ENCODE peak calls at places on chromosomes 16 and 17, in nine cellular contexts. D, N, P, Z, G, O, U, C and H are unnamed samples.

GRCh38 chr16:88378401-88378800 is 4.4 kb upstream of the ZNF469 start:
- DNase-seq in P (no peak), N (no peak), U (no peak), G (no peak), O (no peak), Z (no peak), C (no peak), D (no peak), H (no peak)

GRCh38 chr17:64384253-64385186 is 6.1 kb downstream of the PECAM1 start:
- DNase-seq in D (no peak), O (peak; percentile 59), N (no peak), Z (no peak), G (no peak), P (peak; percentile 32), U (no peak), C (no peak), H (no peak)

GRCh38 chr16:67311607-67312449 is 14.7 kb downstream of the KCTD19 start:
- DNase-seq in C (no peak), P (peak; percentile 92), G (no peak), Z (no peak), N (peak; percentile 100), O (no peak), D (peak; percentile 93), U (peak; percentile 98), H (peak; percentile 97)

GRCh38 chr17:20059728-20060188 is 50.6 kb downstream of the SPECC1 start:
- DNase-seq in G (no peak), C (no peak), P (no peak), U (no peak), D (peak; percentile 64), N (no peak), O (no peak), Z (no peak), H (no peak)

GRCh38 chr17:3995067-3995466 is 30.8 kb upstream of the ATP2A3 start:
- DNase-seq in D (no peak), G (no peak), U (no peak), P (no peak), O (no peak), N (no peak), C (no peak), Z (no peak), H (no peak)

GRCh38 chr17:58666858-58667267 is 25.0 kb downstream of the TEX14 start:
- DNase-seq in D (no peak), P (peak; percentile 76), N (no peak), Z (no peak), U (no peak), O (no peak), G (peak; percentile 37), C (peak; percentile 2), H (no peak)

GRCh38 chr16:87198328-87198731 is 118.9 kb downstream of the C16orf95 start:
- DNase-seq in N (no peak), C (no peak), G (no peak), O (no peak), Z (no peak), U (no peak), P (no peak), D (no peak), H (no peak)

GRCh38 chr17:49748791-49749190 is 15.1 kb downstream of the FAM117A start:
- DNase-seq in U (no peak), N (no peak), C (peak; percentile 9), Z (no peak), D (peak; percentile 97), O (peak; percentile 84), P (no peak), G (no peak), H (no peak)

GRCh38 chr17:47229535-47230443 is 20.6 kb downstream of the MYL4 start:
- DNase-seq in G (peak; percentile 77), C (peak; percentile 69), N (peak; percentile 82), O (peak; percentile 50), P (peak; percentile 93), D (peak; percentile 75), U (peak; percentile 90), Z (peak; percentile 90), H (peak; percentile 90)

GRCh38 chr16:89484923-89485679 is 5.3 kb downstream of the ANKRD11 start:
- DNase-seq in D (peak; percentile 41), G (no peak), Z (no peak), C (no peak), P (no peak), U (no peak), N (no peak), O (peak; percentile 26), H (no peak)

GRCh38 chr17:76497979-76498885 is 3.0 kb downstream of the RHBDF2 start:
- DNase-seq in D (no peak), P (peak; percentile 93), C (peak; percentile 65), O (peak; percentile 33), G (peak; percentile 25), U (peak; percentile 78), N (peak; percentile 35), Z (peak; percentile 64), H (peak; percentile 83)

GRCh38 chr17:5545051-5545987 is 39.0 kb downstream of the NLRP1 start:
- DNase-seq in D (no peak), Z (no peak), P (no peak), N (no peak), G (no peak), U (no peak), O (no peak), C (no peak), H (peak; percentile 4)

GRCh38 chr17:58344047-58344790 is 7.8 kb downstream of the SUPT4H1 start:
- DNase-seq in O (peak; percentile 96), P (peak; percentile 5), N (no peak), U (no peak), G (no peak), D (peak; percentile 98), C (no peak), Z (no peak), H (no peak)

GRCh38 chr17:37261286-37261685 is 114.5 kb upstream of the C17orf78 start:
- DNase-seq in U (peak; percentile 21), D (no peak), O (no peak), G (no peak), C (no peak), N (no peak), P (peak; percentile 12), Z (no peak), H (peak; percentile 13)

GRCh38 chr17:63029520-63029919 is 63.5 kb downstream of the TANC2 start:
- DNase-seq in O (no peak), Z (no peak), U (peak; percentile 46), G (no peak), C (no peak), N (peak; percentile 17), D (no peak), P (peak; percentile 34), H (peak; percentile 25)

GRCh38 chr16:106623-107324 is 28.7 kb downstream of the MPG start:
- DNase-seq in O (peak; percentile 38), D (no peak), Z (peak; percentile 86), N (peak; percentile 55), G (peak; percentile 47), U (peak; percentile 87), P (peak; percentile 71), C (no peak), H (peak; percentile 87)

GRCh38 chr17:2171725-2172446 is 117.0 kb downstream of the HIC1 start:
- DNase-seq in Z (peak; percentile 60), O (no peak), P (peak; percentile 98), N (peak; percentile 91), D (no peak), U (peak; percentile 81), G (peak; percentile 68), C (peak; percentile 7), H (peak; percentile 76)

GRCh38 chr16:3487521-3488410 is 7.5 kb downstream of the C16orf90 start:
- DNase-seq in O (no peak), C (no peak), P (no peak), N (no peak), G (no peak), Z (no peak), U (no peak), D (no peak), H (no peak)

GRCh38 chr16:65012357-65012756 is 109.5 kb downstream of the CDH11 start:
- DNase-seq in P (peak; percentile 11), N (peak; percentile 40), C (no peak), U (peak; percentile 50), D (no peak), G (no peak), O (no peak), Z (no peak), H (peak; percentile 32)

GRCh38 chr17:66123163-66123562 is 68.8 kb downstream of the CEP112 start:
- DNase-seq in U (peak; percentile 26), N (peak; percentile 4), D (no peak), Z (peak; percentile 4), O (no peak), G (no peak), C (no peak), P (no peak), H (peak; percentile 55)

GRCh38 chr17:82034371-82035011 is 3.0 kb downstream of the DCXR start:
- DNase-seq in Z (no peak), G (no peak), N (no peak), C (no peak), O (no peak), U (no peak), P (no peak), D (no peak), H (no peak)

GRCh38 chr17:42441717-42442565 is 16.7 kb upstream of the ATP6V0A1 start:
- DNase-seq in G (no peak), Z (no peak), P (peak; percentile 47), O (no peak), D (no peak), C (no peak), N (no peak), U (no peak), H (no peak)

GRCh38 chr16:11060364-11060763 is 116.0 kb downstream of the CLEC16A start:
- DNase-seq in U (no peak), Z (no peak), O (no peak), N (no peak), D (no peak), P (no peak), G (no peak), C (no peak), H (no peak)

GRCh38 chr17:79915850-79916430 is 76.7 kb upstream of the CBX4 start:
- DNase-seq in O (no peak), C (no peak), N (no peak), P (no peak), D (no peak), Z (peak; percentile 34), G (no peak), U (peak; percentile 52), H (peak; percentile 73)

GRCh38 chr17:50181601-50182345 is 16.0 kb downstream of the SGCA start:
- DNase-seq in Z (no peak), N (no peak), C (no peak), G (no peak), P (no peak), D (no peak), U (no peak), O (no peak), H (no peak)

GRCh38 chr16:6864670-6865069 is 468.0 kb upstream of the RBFOX1 start:
- DNase-seq in P (no peak), C (no peak), D (no peak), U (no peak), Z (no peak), N (no peak), O (no peak), G (no peak), H (no peak)

GRCh38 chr17:82126479-82127314 is 28.7 kb upstream of the FASN start:
- DNase-seq in Z (no peak), P (no peak), D (no peak), G (no peak), N (no peak), O (peak; percentile 94), C (no peak), U (no peak), H (no peak)

GRCh38 chr17:28509784-28510183 is 3.6 kb downstream of the FOXN1 start:
- DNase-seq in G (no peak), D (no peak), N (no peak), O (no peak), U (no peak), Z (no peak), P (no peak), C (no peak), H (no peak)

GRCh38 chr16:57270221-57271062 is 14.0 kb downstream of the PLLP start:
- DNase-seq in D (no peak), O (no peak), P (no peak), C (no peak), N (no peak), G (no peak), Z (no peak), U (no peak), H (no peak)

GRCh38 chr16:50677351-50677750 is 3.8 kb downstream of the SNX20 start:
- DNase-seq in G (no peak), O (no peak), U (no peak), D (no peak), N (no peak), C (no peak), Z (no peak), P (no peak), H (no peak)

GRCh38 chr16:28494141-28494851 is at the start of gene APOBR:
- DNase-seq in G (no peak), Z (no peak), N (no peak), C (no peak), U (no peak), O (peak; percentile 97), D (peak; percentile 83), P (no peak), H (no peak)